ENCODE peak calls at places on chromosomes 2 and 18, in ten cellular contexts. One of them, this sample, is unnamed. For H3K4me1, the result is how much of the 10 kb centered on the place peaks cover.

GRCh38 chr2:117832905-117833613 is 18.6 kb downstream of the DDX18 start:
- DNase-seq in OCI-LY7: no peak
- DNase-seq in naive thymus-derived CD4-positive, alpha-beta T cell: no peak
- DNase-seq in thyroid gland: peak
- DNase-seq in CD8-positive, alpha-beta memory T cell: no peak
- DNase-seq in pancreas: no peak
- DNase-seq in effector memory CD4-positive, alpha-beta T cell: no peak
- DNase-seq in PC-9: peak
- DNase-seq in mammary epithelial cell: peak
- DNase-seq in spleen: no peak
- DNase-seq in this sample: no peak

GRCh38 chr2:36466135-36466534 is 110.6 kb downstream of the CRIM1 start:
- DNase-seq in OCI-LY7: peak
- DNase-seq in naive thymus-derived CD4-positive, alpha-beta T cell: no peak
- DNase-seq in thyroid gland: no peak
- DNase-seq in CD8-positive, alpha-beta memory T cell: no peak
- DNase-seq in pancreas: no peak
- DNase-seq in effector memory CD4-positive, alpha-beta T cell: no peak
- DNase-seq in PC-9: no peak
- DNase-seq in mammary epithelial cell: no peak
- DNase-seq in spleen: no peak
- DNase-seq in this sample: no peak

GRCh38 chr2:128457716-128458115 is 139.0 kb upstream of the HS6ST1 start:
- DNase-seq in OCI-LY7: no peak
- DNase-seq in naive thymus-derived CD4-positive, alpha-beta T cell: no peak
- DNase-seq in thyroid gland: no peak
- DNase-seq in CD8-positive, alpha-beta memory T cell: no peak
- DNase-seq in pancreas: no peak
- DNase-seq in effector memory CD4-positive, alpha-beta T cell: no peak
- DNase-seq in PC-9: no peak
- DNase-seq in mammary epithelial cell: no peak
- DNase-seq in spleen: no peak
- DNase-seq in this sample: no peak

GRCh38 chr18:5646739-5647138 is 102.9 kb upstream of the EPB41L3 start:
- DNase-seq in OCI-LY7: no peak
- DNase-seq in naive thymus-derived CD4-positive, alpha-beta T cell: no peak
- DNase-seq in thyroid gland: no peak
- DNase-seq in CD8-positive, alpha-beta memory T cell: no peak
- DNase-seq in pancreas: no peak
- DNase-seq in effector memory CD4-positive, alpha-beta T cell: no peak
- DNase-seq in PC-9: no peak
- DNase-seq in mammary epithelial cell: no peak
- DNase-seq in spleen: no peak
- DNase-seq in this sample: no peak

GRCh38 chr18:49368876-49369440 is 91.5 kb downstream of the DYM start:
- DNase-seq in OCI-LY7: no peak
- DNase-seq in naive thymus-derived CD4-positive, alpha-beta T cell: no peak
- DNase-seq in thyroid gland: peak
- DNase-seq in CD8-positive, alpha-beta memory T cell: no peak
- DNase-seq in pancreas: peak
- DNase-seq in effector memory CD4-positive, alpha-beta T cell: no peak
- DNase-seq in PC-9: no peak
- DNase-seq in mammary epithelial cell: peak
- DNase-seq in spleen: no peak
- DNase-seq in this sample: no peak

GRCh38 chr18:48673456-48674197 is 134.8 kb downstream of the CTIF start:
- DNase-seq in OCI-LY7: peak
- DNase-seq in naive thymus-derived CD4-positive, alpha-beta T cell: no peak
- DNase-seq in thyroid gland: no peak
- DNase-seq in CD8-positive, alpha-beta memory T cell: no peak
- DNase-seq in pancreas: no peak
- DNase-seq in effector memory CD4-positive, alpha-beta T cell: no peak
- DNase-seq in PC-9: no peak
- DNase-seq in mammary epithelial cell: no peak
- DNase-seq in spleen: peak
- DNase-seq in this sample: no peak

GRCh38 chr2:102063948-102064678 is 72.4 kb downstream of the IL1R2 start:
- DNase-seq in OCI-LY7: no peak
- DNase-seq in naive thymus-derived CD4-positive, alpha-beta T cell: no peak
- DNase-seq in thyroid gland: peak
- DNase-seq in CD8-positive, alpha-beta memory T cell: no peak
- DNase-seq in pancreas: peak
- DNase-seq in effector memory CD4-positive, alpha-beta T cell: no peak
- DNase-seq in PC-9: peak
- DNase-seq in mammary epithelial cell: peak
- DNase-seq in spleen: peak
- DNase-seq in this sample: peak

GRCh38 chr2:234631896-234632514 is 135.1 kb upstream of the ARL4C start:
- DNase-seq in OCI-LY7: no peak
- DNase-seq in naive thymus-derived CD4-positive, alpha-beta T cell: no peak
- DNase-seq in thyroid gland: no peak
- DNase-seq in CD8-positive, alpha-beta memory T cell: no peak
- DNase-seq in pancreas: no peak
- DNase-seq in effector memory CD4-positive, alpha-beta T cell: no peak
- DNase-seq in PC-9: peak
- DNase-seq in mammary epithelial cell: no peak
- DNase-seq in spleen: no peak
- DNase-seq in this sample: no peak

GRCh38 chr2:24365051-24365450 is 4.7 kb upstream of the ITSN2 start:
- DNase-seq in OCI-LY7: no peak
- DNase-seq in naive thymus-derived CD4-positive, alpha-beta T cell: peak
- DNase-seq in thyroid gland: peak
- DNase-seq in CD8-positive, alpha-beta memory T cell: no peak
- DNase-seq in pancreas: peak
- DNase-seq in effector memory CD4-positive, alpha-beta T cell: no peak
- DNase-seq in PC-9: peak
- DNase-seq in mammary epithelial cell: peak
- DNase-seq in spleen: peak
- DNase-seq in this sample: no peak

DNA sequence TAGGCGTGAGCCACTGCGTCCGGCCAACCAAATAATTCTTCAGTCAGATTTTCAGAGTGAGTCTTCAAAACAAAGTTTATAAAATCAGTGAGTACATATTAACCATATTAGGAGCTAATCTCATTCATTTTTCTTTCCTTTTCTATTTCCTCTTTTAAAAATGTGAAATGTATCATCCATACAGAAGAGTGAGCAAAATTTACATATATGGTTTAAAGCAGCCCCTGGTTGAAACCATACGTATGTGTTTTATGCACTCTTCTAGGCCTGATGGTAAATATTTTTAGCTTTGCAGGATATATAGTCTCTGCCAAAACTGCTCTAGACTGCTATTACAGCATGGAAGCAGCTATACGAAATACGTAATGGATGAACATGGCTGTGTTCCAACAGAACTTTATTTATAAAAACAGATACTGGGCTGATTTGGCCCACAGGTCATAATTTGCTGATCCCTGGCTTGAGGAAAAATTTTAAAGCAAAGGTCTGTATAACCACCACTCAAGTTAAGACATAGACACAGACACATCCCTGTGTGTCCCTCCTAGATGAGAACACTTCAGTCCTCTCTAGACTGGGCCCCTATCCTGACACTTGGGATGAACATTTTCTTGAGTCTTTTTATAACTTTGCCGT is 42.5 kb upstream of the ATP8B1 start:
- DNase-seq in OCI-LY7: no peak
- DNase-seq in naive thymus-derived CD4-positive, alpha-beta T cell: no peak
- DNase-seq in thyroid gland: no peak
- DNase-seq in CD8-positive, alpha-beta memory T cell: no peak
- DNase-seq in pancreas: no peak
- DNase-seq in effector memory CD4-positive, alpha-beta T cell: no peak
- DNase-seq in PC-9: no peak
- DNase-seq in mammary epithelial cell: no peak
- DNase-seq in spleen: no peak
- DNase-seq in this sample: no peak
- H3K4me3 ChIP-seq in OCI-LY7: no peak
- H3K4me3 ChIP-seq in naive thymus-derived CD4-positive, alpha-beta T cell: no peak
- H3K4me3 ChIP-seq in thyroid gland: no peak
- H3K4me3 ChIP-seq in CD8-positive, alpha-beta memory T cell: no peak
- H3K4me3 ChIP-seq in pancreas: no peak
- H3K4me3 ChIP-seq in effector memory CD4-positive, alpha-beta T cell: no peak
- H3K4me3 ChIP-seq in PC-9: no peak
- H3K4me3 ChIP-seq in mammary epithelial cell: no peak
- H3K4me3 ChIP-seq in spleen: no peak
- H3K4me3 ChIP-seq in this sample: no peak

DNA sequence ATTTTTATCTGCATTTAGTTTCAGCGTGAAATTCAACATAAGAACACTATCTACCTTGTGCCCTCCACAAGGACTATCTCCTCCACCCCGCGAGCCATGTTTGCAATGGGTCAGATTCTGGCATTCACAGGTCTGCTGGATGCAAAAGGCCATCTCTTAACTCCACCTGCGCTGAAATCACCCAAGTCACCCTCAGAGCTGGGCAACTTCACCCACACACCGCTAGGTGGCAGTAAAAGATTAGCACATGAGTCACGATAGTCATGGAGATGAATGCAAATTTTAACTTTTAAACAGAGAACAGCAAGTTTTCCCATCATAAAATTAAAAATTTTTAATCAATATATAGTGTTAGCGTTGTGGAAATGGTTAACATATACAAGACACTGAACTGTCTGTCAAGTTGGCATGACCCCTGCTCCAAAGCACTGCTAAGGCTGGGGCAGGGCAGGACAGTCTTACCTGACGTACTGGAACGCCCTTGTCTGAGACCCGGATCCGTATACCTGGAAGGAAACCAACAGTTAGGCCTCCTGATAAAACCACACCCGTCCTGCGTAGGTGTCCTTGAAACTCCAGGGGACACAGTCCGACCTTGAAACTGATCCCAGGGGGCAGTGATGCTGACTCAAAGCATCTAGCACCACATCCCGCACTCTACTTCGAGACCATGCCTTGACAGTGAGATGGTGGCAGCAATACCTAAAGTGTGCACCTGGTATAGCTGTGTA is 89.6 kb downstream of the UXS1 start:
- DNase-seq in OCI-LY7: peak
- DNase-seq in naive thymus-derived CD4-positive, alpha-beta T cell: no peak
- DNase-seq in thyroid gland: peak
- DNase-seq in CD8-positive, alpha-beta memory T cell: peak
- DNase-seq in pancreas: peak
- DNase-seq in effector memory CD4-positive, alpha-beta T cell: peak
- DNase-seq in PC-9: no peak
- DNase-seq in mammary epithelial cell: peak
- DNase-seq in spleen: no peak
- DNase-seq in this sample: peak
- H3K27ac ChIP-seq in OCI-LY7: no peak
- H3K27ac ChIP-seq in naive thymus-derived CD4-positive, alpha-beta T cell: no peak
- H3K27ac ChIP-seq in thyroid gland: no peak
- H3K27ac ChIP-seq in CD8-positive, alpha-beta memory T cell: no peak
- H3K27ac ChIP-seq in pancreas: no peak
- H3K27ac ChIP-seq in effector memory CD4-positive, alpha-beta T cell: no peak
- H3K27ac ChIP-seq in PC-9: no peak
- H3K27ac ChIP-seq in mammary epithelial cell: no peak
- H3K27ac ChIP-seq in spleen: no peak
- H3K27ac ChIP-seq in this sample: no peak

DNA sequence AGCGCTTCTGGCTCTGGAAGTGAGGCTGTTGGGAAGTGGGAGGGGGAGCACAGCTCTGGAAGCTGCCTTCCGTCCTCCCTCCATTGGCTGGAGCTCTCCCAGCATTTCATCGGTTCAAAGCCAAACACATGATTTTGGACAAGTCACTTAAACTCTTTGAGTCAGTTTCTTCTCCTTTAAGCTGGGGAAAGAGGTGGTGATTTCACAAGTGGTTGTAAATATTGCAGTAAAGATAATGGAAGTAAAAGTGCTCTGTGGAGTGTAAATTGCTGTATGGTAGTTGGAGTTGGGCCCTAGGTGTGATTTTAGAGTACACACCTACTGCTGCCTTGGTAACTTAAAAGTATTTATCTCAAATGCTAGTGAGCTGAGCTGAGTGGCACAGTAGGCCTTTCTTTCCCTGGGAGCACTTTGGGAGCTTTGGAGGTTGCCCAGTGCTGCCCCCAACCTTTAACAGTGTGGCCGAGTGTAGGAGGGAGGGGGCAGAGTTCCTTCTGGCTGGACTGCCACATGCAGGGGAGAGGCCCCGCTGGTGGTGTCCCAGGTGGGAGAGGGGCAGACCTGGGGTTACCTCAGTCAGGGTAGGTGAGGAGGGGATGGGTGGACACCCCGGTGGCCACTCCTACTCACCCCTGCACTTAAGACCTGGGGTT is 54.7 kb downstream of the ASAP2 start:
- DNase-seq in OCI-LY7: no peak
- DNase-seq in naive thymus-derived CD4-positive, alpha-beta T cell: no peak
- DNase-seq in thyroid gland: no peak
- DNase-seq in CD8-positive, alpha-beta memory T cell: no peak
- DNase-seq in pancreas: no peak
- DNase-seq in effector memory CD4-positive, alpha-beta T cell: no peak
- DNase-seq in PC-9: no peak
- DNase-seq in mammary epithelial cell: no peak
- DNase-seq in spleen: no peak
- DNase-seq in this sample: no peak
- H3K4me1 ChIP-seq in OCI-LY7: under half
- H3K4me1 ChIP-seq in naive thymus-derived CD4-positive, alpha-beta T cell: under half
- H3K4me1 ChIP-seq in thyroid gland: half or more
- H3K4me1 ChIP-seq in CD8-positive, alpha-beta memory T cell: under half
- H3K4me1 ChIP-seq in pancreas: under half
- H3K4me1 ChIP-seq in effector memory CD4-positive, alpha-beta T cell: under half
- H3K4me1 ChIP-seq in PC-9: under half
- H3K4me1 ChIP-seq in mammary epithelial cell: under half
- H3K4me1 ChIP-seq in spleen: under half
- H3K4me1 ChIP-seq in this sample: under half

GRCh38 chr2:73282924-73283544 is 1.2 kb downstream of the FBXO41 start:
- DNase-seq in OCI-LY7: peak
- DNase-seq in naive thymus-derived CD4-positive, alpha-beta T cell: no peak
- DNase-seq in thyroid gland: no peak
- DNase-seq in CD8-positive, alpha-beta memory T cell: no peak
- DNase-seq in pancreas: no peak
- DNase-seq in effector memory CD4-positive, alpha-beta T cell: no peak
- DNase-seq in PC-9: no peak
- DNase-seq in mammary epithelial cell: no peak
- DNase-seq in spleen: no peak
- DNase-seq in this sample: no peak

GRCh38 chr2:73284296-73285161 is at the start of gene FBXO41:
- DNase-seq in OCI-LY7: peak
- DNase-seq in naive thymus-derived CD4-positive, alpha-beta T cell: peak
- DNase-seq in thyroid gland: peak
- DNase-seq in CD8-positive, alpha-beta memory T cell: peak
- DNase-seq in pancreas: peak
- DNase-seq in effector memory CD4-positive, alpha-beta T cell: peak
- DNase-seq in PC-9: peak
- DNase-seq in mammary epithelial cell: no peak
- DNase-seq in spleen: peak
- DNase-seq in this sample: peak

GRCh38 chr2:73283545-73284295 is 558 bp downstream of the FBXO41 start:
- DNase-seq in OCI-LY7: peak
- DNase-seq in naive thymus-derived CD4-positive, alpha-beta T cell: no peak
- DNase-seq in thyroid gland: no peak
- DNase-seq in CD8-positive, alpha-beta memory T cell: no peak
- DNase-seq in pancreas: no peak
- DNase-seq in effector memory CD4-positive, alpha-beta T cell: no peak
- DNase-seq in PC-9: no peak
- DNase-seq in mammary epithelial cell: no peak
- DNase-seq in spleen: no peak
- DNase-seq in this sample: no peak

GRCh38 chr2:73286134-73286533 is 1.9 kb upstream of the FBXO41 start:
- DNase-seq in OCI-LY7: no peak
- DNase-seq in naive thymus-derived CD4-positive, alpha-beta T cell: no peak
- DNase-seq in thyroid gland: no peak
- DNase-seq in CD8-positive, alpha-beta memory T cell: no peak
- DNase-seq in pancreas: no peak
- DNase-seq in effector memory CD4-positive, alpha-beta T cell: no peak
- DNase-seq in PC-9: no peak
- DNase-seq in mammary epithelial cell: no peak
- DNase-seq in spleen: no peak
- DNase-seq in this sample: no peak

GRCh38 chr2:73285162-73285739 is 973 bp upstream of the FBXO41 start:
- DNase-seq in OCI-LY7: peak
- DNase-seq in naive thymus-derived CD4-positive, alpha-beta T cell: no peak
- DNase-seq in thyroid gland: no peak
- DNase-seq in CD8-positive, alpha-beta memory T cell: no peak
- DNase-seq in pancreas: no peak
- DNase-seq in effector memory CD4-positive, alpha-beta T cell: no peak
- DNase-seq in PC-9: peak
- DNase-seq in mammary epithelial cell: no peak
- DNase-seq in spleen: peak
- DNase-seq in this sample: peak
- H3K4me3 ChIP-seq in OCI-LY7: peak
- H3K4me3 ChIP-seq in naive thymus-derived CD4-positive, alpha-beta T cell: peak
- H3K4me3 ChIP-seq in thyroid gland: no peak
- H3K4me3 ChIP-seq in CD8-positive, alpha-beta memory T cell: peak
- H3K4me3 ChIP-seq in pancreas: no peak
- H3K4me3 ChIP-seq in effector memory CD4-positive, alpha-beta T cell: peak
- H3K4me3 ChIP-seq in PC-9: peak
- H3K4me3 ChIP-seq in mammary epithelial cell: no peak
- H3K4me3 ChIP-seq in spleen: peak
- H3K4me3 ChIP-seq in this sample: peak